ENCODE peak calls at places on chromosome 22, in eight cellular contexts. G is DND-41; Y is astrocyte; X is naive thymus-derived CD4-positive, alpha-beta T cell; T is cardiac muscle cell; D is A673; J is right lobe of liver; Z is endothelial cell of umbilical vein. N is an unnamed sample. For H3K27me3, the result is how much of the 10 kb centered on the place peaks cover.

GRCh38 chr22:19959043-19959586 is 17.5 kb upstream of the TXNRD2 start:
- DNase-seq in G (no peak), Y (peak), X (no peak), T (peak), D (peak), J (peak), Z (peak), N (no peak)

GRCh38 chr22:10781571-10782403 is 4746.2 kb upstream of the OR11H1 start:
- DNase-seq in G (no peak), Y (no peak), X (no peak), T (no peak), D (no peak), J (no peak), Z (no peak), N (no peak)

GRCh38 chr22:33329398-33329797 is 271.2 kb upstream of the SYN3 start:
- DNase-seq in G (no peak), Y (no peak), X (no peak), T (no peak), D (no peak), J (no peak), Z (no peak), N (no peak)

GRCh38 chr22:40183029-40183581 is 5.4 kb downstream of the TNRC6B start:
- DNase-seq in G (no peak), Y (peak), X (no peak), T (peak), D (peak), J (no peak), Z (peak), N (peak)

GRCh38 chr22:33073989-33074391 is 15.8 kb upstream of the SYN3 start:
- DNase-seq in G (no peak), Y (peak), X (no peak), T (no peak), D (no peak), J (no peak), Z (no peak), N (no peak)

GRCh38 chr22:19287076-19287724 is 4.3 kb downstream of the CLTCL1 start:
- DNase-seq in G (no peak), Y (peak), X (no peak), T (no peak), D (no peak), J (no peak), Z (no peak), N (no peak)

GRCh38 chr22:31064369-31064768 is 16.7 kb upstream of the SMTN start:
- DNase-seq in G (no peak), Y (no peak), X (no peak), T (no peak), D (no peak), J (no peak), Z (no peak), N (no peak)

GRCh38 chr22:32490279-32490678 is 15.7 kb downstream of the FBXO7 start:
- DNase-seq in G (no peak), Y (no peak), X (no peak), T (no peak), D (no peak), J (no peak), Z (no peak), N (no peak)

GRCh38 chr22:21047730-21048129 is 2.0 kb downstream of the LRRC74B start:
- DNase-seq in G (no peak), Y (no peak), X (no peak), T (no peak), D (no peak), J (no peak), Z (no peak), N (no peak)

GRCh38 chr22:31088233-31088986 is 7.3 kb downstream of the SMTN start:
- DNase-seq in G (no peak), Y (no peak), X (no peak), T (no peak), D (no peak), J (peak), Z (no peak), N (no peak)

GRCh38 chr22:18063311-18063710 is 14.5 kb upstream of the PEX26 start:
- DNase-seq in G (no peak), Y (no peak), X (no peak), T (no peak), D (no peak), J (no peak), Z (no peak), N (no peak)

GRCh38 chr22:23215294-23216204 is 35.2 kb downstream of the BCR start:
- DNase-seq in G (no peak), Y (peak), X (no peak), T (no peak), D (peak), J (no peak), Z (peak), N (peak)

GRCh38 chr22:19885841-19886592 is 31.3 kb upstream of the GNB1L start:
- DNase-seq in G (no peak), Y (no peak), X (no peak), T (no peak), D (no peak), J (no peak), Z (no peak), N (no peak)

GRCh38 chr22:43397766-43398165 is 14.0 kb upstream of the MPPED1 start:
- DNase-seq in G (no peak), Y (no peak), X (no peak), T (no peak), D (no peak), J (no peak), Z (no peak), N (no peak)

GRCh38 chr22:41479671-41480396 is 10.9 kb downstream of the ACO2 start:
- DNase-seq in G (no peak), Y (peak), X (no peak), T (no peak), D (peak), J (no peak), Z (no peak), N (no peak)

GRCh38 chr22:41481925-41482318 is 13.0 kb downstream of the ACO2 start:
- DNase-seq in G (no peak), Y (no peak), X (no peak), T (no peak), D (no peak), J (no peak), Z (no peak), N (no peak)

GRCh38 chr22:41482319-41482935 is 13.5 kb downstream of the ACO2 start:
- DNase-seq in G (no peak), Y (peak), X (no peak), T (no peak), D (no peak), J (no peak), Z (no peak), N (no peak)

GRCh38 chr22:41480397-41480735 is 11.4 kb downstream of the ACO2 start:
- DNase-seq in G (no peak), Y (peak), X (no peak), T (no peak), D (no peak), J (no peak), Z (no peak), N (no peak)

GRCh38 chr22:41481131-41481830 is 12.4 kb downstream of the ACO2 start:
- DNase-seq in G (no peak), Y (peak), X (no peak), T (no peak), D (no peak), J (no peak), Z (no peak), N (no peak)
- H3K27me3 ChIP-seq in G (under half), Y (under half), X (under half), T (under half), D (under half), J (under half), Z (under half), N (under half)

GRCh38 chr22:36807627-36808026 is 9.2 kb downstream of the PVALB start:
- DNase-seq in G (no peak), Y (no peak), X (no peak), T (no peak), D (no peak), J (no peak), Z (no peak), N (no peak)

GRCh38 chr22:36811094-36811797 is 5.6 kb downstream of the PVALB start:
- DNase-seq in G (no peak), Y (no peak), X (no peak), T (no peak), D (no peak), J (no peak), Z (no peak), N (no peak)

GRCh38 chr22:36806824-36807223 is 10.0 kb downstream of the PVALB start:
- DNase-seq in G (no peak), Y (no peak), X (no peak), T (no peak), D (no peak), J (no peak), Z (no peak), N (no peak)

GRCh38 chr22:36808611-36809344 is 8.1 kb downstream of the PVALB start:
- DNase-seq in G (peak), Y (no peak), X (no peak), T (no peak), D (no peak), J (no peak), Z (no peak), N (peak)

DNA sequence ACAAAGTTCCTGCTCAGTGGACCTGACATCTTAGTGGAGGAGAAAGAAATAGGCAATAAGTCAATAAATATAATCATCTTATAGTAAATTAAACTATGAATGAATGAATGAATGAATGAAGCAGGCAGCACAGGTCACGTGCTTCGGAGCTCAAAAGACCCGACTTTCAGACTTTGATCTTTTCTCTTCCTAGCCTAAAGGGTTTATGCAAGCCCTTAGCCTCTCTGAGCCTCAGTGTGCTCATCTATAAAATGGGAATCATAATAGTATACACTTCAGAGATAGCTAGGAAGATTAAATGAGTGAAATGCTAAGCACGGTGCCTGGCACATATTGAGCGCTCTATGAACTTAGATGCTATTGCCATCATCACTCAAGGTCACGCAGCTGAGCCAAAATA is 7.5 kb downstream of the PVALB start:
- DNase-seq in G (no peak), Y (no peak), X (no peak), T (no peak), D (no peak), J (no peak), Z (no peak), N (no peak)
- H3K27me3 ChIP-seq in G (under half), Y (under half), X (under half), T (under half), D (under half), J (under half), Z (under half), N (under half)

GRCh38 chr22:22184277-22184807 is 60.2 kb upstream of the VPREB1 start:
- DNase-seq in G (no peak), Y (no peak), X (no peak), T (no peak), D (no peak), J (no peak), Z (no peak), N (no peak)
- H3K27me3 ChIP-seq in G (under half), Y (under half), X (under half), T (half or more), D (half or more), J (under half), Z (under half), N (under half)

GRCh38 chr22:50260801-50261614 is 475 bp downstream of the MAPK12 start:
- DNase-seq in G (no peak), Y (peak), X (no peak), T (peak), D (peak), J (no peak), Z (peak), N (peak)
- H3K27me3 ChIP-seq in G (under half), Y (under half), X (under half), T (under half), D (under half), J (under half), Z (under half), N (under half)

DNA sequence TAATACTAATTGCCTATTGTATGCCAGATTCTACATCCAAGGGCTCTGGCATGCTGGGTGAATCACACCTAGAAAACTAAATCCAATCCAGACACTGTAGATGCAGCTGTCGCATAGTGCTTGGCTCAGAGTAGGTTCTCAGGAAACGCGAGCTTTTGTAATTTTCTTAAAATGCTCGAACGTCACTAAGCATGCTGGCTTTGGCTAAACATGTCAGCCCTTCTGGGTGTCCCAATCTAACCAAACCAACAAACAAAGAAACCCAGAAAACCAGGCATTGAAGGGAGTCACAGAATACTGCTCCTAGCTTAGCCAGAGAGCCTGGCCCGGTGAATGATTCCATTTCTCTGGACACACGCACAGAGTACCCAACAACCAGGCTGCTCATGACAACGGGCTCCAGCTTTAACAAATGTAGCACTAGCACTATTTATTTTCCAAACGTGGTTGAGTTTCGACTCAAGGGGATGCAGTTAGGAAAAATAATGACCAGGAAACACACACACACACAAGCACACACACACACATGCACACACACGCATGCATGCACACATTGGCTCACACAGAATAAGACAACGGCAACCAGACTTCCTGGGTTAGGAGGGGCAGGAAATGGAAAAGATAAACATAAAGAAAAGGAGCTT is 492.6 kb downstream of the MIAT start:
- DNase-seq in G (no peak), Y (peak), X (no peak), T (no peak), D (no peak), J (no peak), Z (no peak), N (no peak)
- H3K27me3 ChIP-seq in G (under half), Y (under half), X (under half), T (under half), D (under half), J (under half), Z (under half), N (under half)